ENCODE peak calls at places on chromosome 5, in four cellular contexts. One of them, this sample, is unnamed.

GRCh38 chr5:129906177-129906887 is 2.1 kb downstream of the CHSY3 start:
- DNase-seq in mucosa of descending colon: no peak
- DNase-seq in neural progenitor cell: peak; percentile 42
- DNase-seq in AG04450: no peak
- DNase-seq in this sample: no peak

GRCh38 chr5:106094128-106094726 is 1576.5 kb downstream of the EFNA5 start:
- DNase-seq in mucosa of descending colon: no peak
- DNase-seq in neural progenitor cell: no peak
- DNase-seq in AG04450: peak; percentile 23
- DNase-seq in this sample: no peak

GRCh38 chr5:82149434-82149833 is 128.7 kb downstream of the RPS23 start:
- DNase-seq in AG04450: no peak
- DNase-seq in mucosa of descending colon: no peak
- DNase-seq in neural progenitor cell: no peak
- DNase-seq in this sample: no peak

GRCh38 chr5:167442922-167443321 is 848.5 kb upstream of the WWC1 start:
- DNase-seq in AG04450: no peak
- DNase-seq in neural progenitor cell: no peak
- DNase-seq in mucosa of descending colon: no peak
- DNase-seq in this sample: no peak

GRCh38 chr5:122089614-122090013 is 11.6 kb upstream of the LOX start:
- DNase-seq in mucosa of descending colon: no peak
- DNase-seq in neural progenitor cell: no peak
- DNase-seq in AG04450: no peak
- DNase-seq in this sample: peak; percentile 92

GRCh38 chr5:50767588-50767987 is 101.2 kb downstream of the PARP8 start:
- DNase-seq in neural progenitor cell: no peak
- DNase-seq in AG04450: peak; percentile 10
- DNase-seq in mucosa of descending colon: no peak
- DNase-seq in this sample: peak; percentile 37

GRCh38 chr5:132486318-132487094 is 4.1 kb downstream of the IRF1 start:
- DNase-seq in neural progenitor cell: no peak
- DNase-seq in mucosa of descending colon: no peak
- DNase-seq in AG04450: no peak
- DNase-seq in this sample: no peak

GRCh38 chr5:15290953-15291352 is 209.0 kb upstream of the FBXL7 start:
- DNase-seq in neural progenitor cell: peak; percentile 8
- DNase-seq in mucosa of descending colon: no peak
- DNase-seq in AG04450: no peak
- DNase-seq in this sample: no peak

GRCh38 chr5:74206571-74207550 is 433.7 kb downstream of the ENC1 start:
- DNase-seq in mucosa of descending colon: no peak
- DNase-seq in neural progenitor cell: peak; percentile 29
- DNase-seq in AG04450: no peak
- DNase-seq in this sample: peak; percentile 59

GRCh38 chr5:109399092-109399759 is 10.5 kb downstream of the PJA2 start:
- DNase-seq in AG04450: no peak
- DNase-seq in mucosa of descending colon: no peak
- DNase-seq in neural progenitor cell: no peak
- DNase-seq in this sample: no peak

GRCh38 chr5:95861221-95861857 is 38.8 kb upstream of the GLRX start:
- DNase-seq in neural progenitor cell: no peak
- DNase-seq in AG04450: peak; percentile 97
- DNase-seq in mucosa of descending colon: no peak
- DNase-seq in this sample: peak; percentile 99

GRCh38 chr5:159175547-159175946 is 33.8 kb downstream of the RNF145 start:
- DNase-seq in mucosa of descending colon: no peak
- DNase-seq in AG04450: no peak
- DNase-seq in neural progenitor cell: no peak
- DNase-seq in this sample: no peak

DNA sequence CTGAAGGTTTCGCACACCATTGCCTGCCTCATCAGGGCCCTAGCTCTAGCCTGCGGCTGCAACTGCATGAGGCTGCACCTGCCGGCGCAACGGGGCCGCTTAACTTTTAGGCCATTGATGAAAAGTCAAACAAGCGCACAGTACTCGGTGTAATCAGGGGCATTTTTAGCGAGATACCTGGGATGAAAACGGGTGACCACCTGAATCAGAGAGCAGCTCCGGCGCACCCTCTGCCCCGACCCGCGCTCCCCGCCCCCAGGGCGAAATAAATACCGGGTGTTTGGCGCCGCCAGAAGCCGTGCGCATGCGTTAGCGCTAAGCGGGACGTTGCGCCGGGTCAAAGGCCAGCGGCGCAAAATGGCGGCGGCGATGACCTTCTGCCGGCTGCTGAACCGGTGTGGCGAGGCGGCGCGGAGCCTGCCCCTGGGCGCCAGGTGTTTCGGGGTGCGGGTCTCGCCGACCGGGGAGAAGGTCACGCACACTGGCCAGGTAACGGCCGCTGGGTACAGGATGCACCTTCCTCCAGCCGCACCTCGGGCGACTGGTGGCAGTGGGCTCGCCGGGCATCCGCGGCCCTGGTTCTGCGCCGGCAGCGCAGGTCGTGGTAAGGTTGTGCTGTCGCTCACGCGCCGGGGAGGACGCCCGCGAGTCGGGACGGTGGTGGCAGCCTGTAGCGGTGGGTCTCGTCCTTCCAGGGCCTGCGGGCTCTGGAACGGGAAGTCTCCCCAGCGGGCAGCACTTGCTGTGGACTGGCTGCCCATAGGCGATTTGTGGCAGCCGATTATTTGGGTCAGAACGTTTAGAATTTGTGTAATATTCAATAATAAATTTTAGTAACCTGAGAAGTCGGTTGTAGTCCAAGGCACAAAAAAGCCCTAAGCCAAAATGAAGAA is at the start of gene NDUFS6:
- DNase-seq in mucosa of descending colon: peak; percentile 90
- DNase-seq in neural progenitor cell: peak; percentile 92
- DNase-seq in AG04450: no peak
- DNase-seq in this sample: no peak
- TF ChIP-seq CTCF in mucosa of descending colon: no peak
- TF ChIP-seq CTCF in neural progenitor cell: no peak
- TF ChIP-seq CTCF in AG04450: no peak
- TF ChIP-seq CTCF in this sample: no peak

DNA sequence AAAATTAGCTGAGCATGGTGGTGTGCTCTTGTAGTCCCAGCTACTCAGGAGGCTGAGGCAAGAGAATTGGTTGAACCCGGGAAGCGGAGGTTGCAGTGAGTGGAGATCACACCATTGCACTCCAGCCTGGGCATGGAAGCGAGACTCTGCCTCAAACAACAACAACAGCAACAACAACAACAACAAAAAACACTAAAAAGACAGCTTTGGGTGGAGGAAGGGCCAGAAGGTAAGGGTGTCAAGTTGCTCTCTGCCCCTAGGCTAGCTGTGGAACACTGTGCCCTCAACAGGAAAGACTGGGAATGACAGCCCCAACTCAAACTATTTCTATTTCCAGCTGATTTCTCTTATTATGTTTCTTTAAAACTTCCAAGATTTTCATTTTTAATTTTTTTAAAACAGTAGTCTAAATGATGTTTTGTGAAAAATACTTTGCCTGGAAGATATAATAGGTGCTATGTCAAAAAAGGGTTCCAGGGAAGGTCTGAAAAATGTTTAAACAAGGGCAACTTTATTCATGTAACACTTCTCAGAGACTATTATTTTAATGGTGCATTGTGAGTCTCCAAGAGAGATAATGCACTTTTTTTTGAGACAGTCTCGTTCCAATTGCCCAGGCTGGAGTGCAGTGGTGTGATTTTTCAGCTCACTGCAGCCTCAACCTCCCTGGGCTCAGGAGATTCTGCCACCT is 29.9 kb downstream of the CLINT1 start:
- DNase-seq in neural progenitor cell: peak; percentile 25
- DNase-seq in AG04450: no peak
- DNase-seq in mucosa of descending colon: no peak
- DNase-seq in this sample: no peak
- TF ChIP-seq CTCF in neural progenitor cell: peak; percentile 47
- TF ChIP-seq CTCF in AG04450: peak; percentile 38
- TF ChIP-seq CTCF in mucosa of descending colon: no peak
- TF ChIP-seq CTCF in this sample: peak; percentile 23

GRCh38 chr5:36392818-36393217 is 91.1 kb upstream of the RANBP3L start:
- DNase-seq in AG04450: no peak
- DNase-seq in neural progenitor cell: no peak
- DNase-seq in mucosa of descending colon: no peak
- DNase-seq in this sample: no peak

GRCh38 chr5:36396640-36397039 is 94.9 kb upstream of the RANBP3L start:
- DNase-seq in AG04450: no peak
- DNase-seq in neural progenitor cell: no peak
- DNase-seq in mucosa of descending colon: no peak
- DNase-seq in this sample: no peak

GRCh38 chr5:36392186-36392585 is 90.5 kb upstream of the RANBP3L start:
- DNase-seq in neural progenitor cell: no peak
- DNase-seq in mucosa of descending colon: no peak
- DNase-seq in AG04450: no peak
- DNase-seq in this sample: no peak

GRCh38 chr5:36395260-36395659 is 93.6 kb upstream of the RANBP3L start:
- DNase-seq in neural progenitor cell: no peak
- DNase-seq in mucosa of descending colon: no peak
- DNase-seq in AG04450: no peak
- DNase-seq in this sample: no peak

GRCh38 chr5:36393656-36394438 is 92.1 kb upstream of the RANBP3L start:
- DNase-seq in neural progenitor cell: no peak
- DNase-seq in mucosa of descending colon: no peak
- DNase-seq in AG04450: no peak
- DNase-seq in this sample: no peak
- TF ChIP-seq CTCF in neural progenitor cell: no peak
- TF ChIP-seq CTCF in mucosa of descending colon: no peak
- TF ChIP-seq CTCF in AG04450: no peak
- TF ChIP-seq CTCF in this sample: no peak

GRCh38 chr5:120808606-120809005 is 344.5 kb downstream of the PRR16 start:
- DNase-seq in mucosa of descending colon: no peak
- DNase-seq in AG04450: no peak
- DNase-seq in neural progenitor cell: no peak
- DNase-seq in this sample: no peak

GRCh38 chr5:120806132-120806531 is 342.0 kb downstream of the PRR16 start:
- DNase-seq in AG04450: no peak
- DNase-seq in neural progenitor cell: no peak
- DNase-seq in mucosa of descending colon: no peak
- DNase-seq in this sample: no peak

GRCh38 chr5:120808135-120808534 is 344.0 kb downstream of the PRR16 start:
- DNase-seq in AG04450: no peak
- DNase-seq in neural progenitor cell: no peak
- DNase-seq in mucosa of descending colon: no peak
- DNase-seq in this sample: no peak

DNA sequence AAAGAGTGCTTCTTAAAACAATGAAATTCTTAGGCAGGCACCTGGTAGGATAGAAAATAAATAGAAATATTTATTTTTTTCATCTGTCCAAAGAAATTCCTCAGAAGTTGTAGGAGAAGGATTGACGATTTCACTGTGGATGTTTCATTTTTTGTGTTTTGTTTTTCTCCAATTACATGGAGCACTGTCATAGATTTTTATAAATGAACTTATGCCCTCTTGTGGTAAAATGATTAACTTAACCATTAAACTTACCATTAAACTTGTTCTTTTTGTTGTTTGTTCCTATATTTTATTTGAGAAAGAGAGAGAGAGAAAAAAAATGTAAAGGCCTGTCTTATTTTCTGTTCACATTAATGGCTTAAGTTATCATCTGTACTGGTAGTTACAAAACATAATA is 339.2 kb downstream of the PRR16 start:
- DNase-seq in neural progenitor cell: no peak
- DNase-seq in mucosa of descending colon: no peak
- DNase-seq in AG04450: no peak
- DNase-seq in this sample: no peak
- TF ChIP-seq CTCF in neural progenitor cell: peak; percentile 52
- TF ChIP-seq CTCF in mucosa of descending colon: no peak
- TF ChIP-seq CTCF in AG04450: peak; percentile 22
- TF ChIP-seq CTCF in this sample: no peak

DNA sequence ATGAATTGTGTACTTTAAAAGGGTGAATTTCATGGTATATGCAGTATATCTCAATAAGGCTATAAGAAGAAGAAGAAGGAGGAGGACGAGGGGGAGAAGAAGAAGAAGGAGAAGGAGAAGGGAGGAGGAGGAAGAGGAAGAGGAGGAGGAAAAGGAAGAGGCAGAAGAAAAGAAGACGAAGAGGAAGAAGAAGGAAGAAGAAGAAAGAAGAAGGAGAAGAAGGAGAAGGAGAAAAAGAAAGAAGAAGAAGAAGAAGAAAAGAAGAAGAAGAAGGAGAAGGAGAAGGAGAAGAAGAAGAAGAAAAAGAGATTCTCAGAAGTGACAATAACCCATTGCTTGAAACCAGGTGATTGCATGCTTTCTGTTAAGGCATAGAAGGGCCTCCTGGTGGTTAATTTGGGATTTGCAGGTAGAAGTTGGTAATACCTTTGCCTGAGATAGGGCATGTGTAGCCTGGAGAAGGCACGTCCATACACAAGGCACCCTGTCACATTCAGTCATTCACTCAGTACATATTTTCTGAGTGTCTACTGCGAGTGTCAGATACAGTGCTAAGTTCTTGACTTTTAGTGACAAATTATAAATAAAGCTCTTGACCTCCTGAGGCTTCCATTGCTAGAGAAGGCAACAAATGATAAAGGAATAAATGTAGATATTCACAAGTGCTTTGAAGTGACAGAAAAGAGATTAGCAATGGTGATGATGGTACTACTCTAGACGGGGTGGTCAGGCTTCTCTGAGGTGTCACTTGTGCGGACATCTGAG is 231.3 kb downstream of the NPR3 start:
- DNase-seq in neural progenitor cell: peak; percentile 44
- DNase-seq in mucosa of descending colon: no peak
- DNase-seq in AG04450: no peak
- DNase-seq in this sample: no peak
- TF ChIP-seq CTCF in neural progenitor cell: peak; percentile 51
- TF ChIP-seq CTCF in mucosa of descending colon: no peak
- TF ChIP-seq CTCF in AG04450: peak; percentile 41
- TF ChIP-seq CTCF in this sample: no peak

DNA sequence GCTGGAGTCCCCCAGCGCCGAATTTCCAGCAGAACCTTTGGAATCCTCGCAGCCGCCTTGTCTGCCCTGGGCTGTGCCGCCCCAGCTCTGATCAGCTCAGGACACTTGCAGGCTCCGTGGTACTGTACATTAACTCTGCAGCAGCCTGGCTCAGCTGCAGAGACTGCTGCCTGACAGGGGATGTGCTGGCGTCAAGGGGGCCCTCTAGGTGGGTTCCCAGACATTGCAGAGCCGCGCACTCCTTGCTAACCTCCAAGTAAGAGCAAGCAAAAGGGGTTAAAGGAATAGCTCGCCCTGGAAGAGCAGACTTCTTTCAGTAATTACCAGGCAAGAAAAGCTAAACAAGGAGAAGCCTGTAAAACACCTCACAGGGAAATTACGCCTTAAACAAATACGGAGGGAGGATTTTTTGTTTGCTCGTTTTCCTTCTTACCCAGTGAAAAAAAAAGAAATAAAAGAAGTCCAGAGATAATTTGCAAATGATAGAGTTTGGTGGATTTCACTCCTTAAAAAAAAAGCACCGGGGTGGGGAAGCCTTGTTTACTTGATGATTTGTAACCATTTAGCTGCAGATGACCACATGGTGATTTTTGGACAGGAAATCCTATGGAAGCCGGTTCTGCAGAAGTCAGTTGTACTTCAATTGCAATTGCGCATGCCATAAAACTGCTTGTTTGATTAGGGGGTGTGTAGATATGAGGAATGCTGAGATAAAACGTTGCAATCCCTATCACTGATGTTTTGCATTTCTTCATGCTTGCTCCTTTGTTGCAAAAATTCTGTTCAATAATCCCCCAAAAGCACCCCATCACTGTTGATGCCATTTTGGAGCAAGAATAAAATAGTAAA is 305.8 kb downstream of the PDE4D start:
- DNase-seq in AG04450: peak; percentile 30
- DNase-seq in mucosa of descending colon: peak; percentile 85
- DNase-seq in neural progenitor cell: peak; percentile 91
- DNase-seq in this sample: no peak
- TF ChIP-seq CTCF in AG04450: peak; percentile 44
- TF ChIP-seq CTCF in mucosa of descending colon: peak; percentile 11
- TF ChIP-seq CTCF in neural progenitor cell: peak; percentile 66
- TF ChIP-seq CTCF in this sample: peak; percentile 31

GRCh38 chr5:10158886-10159285 is 90.8 kb downstream of the ATPSCKMT start:
- DNase-seq in AG04450: no peak
- DNase-seq in mucosa of descending colon: no peak
- DNase-seq in neural progenitor cell: no peak
- DNase-seq in this sample: no peak
- TF ChIP-seq CTCF in AG04450: no peak
- TF ChIP-seq CTCF in mucosa of descending colon: no peak
- TF ChIP-seq CTCF in neural progenitor cell: peak; percentile 23
- TF ChIP-seq CTCF in this sample: no peak

This sample was measured in AG04449.